ENCODE peak calls at places on chromosomes 3 and 15, in four cellular contexts. B, X, I and D are unnamed samples.

GRCh38 chr3:110101361-110101760 is 764.0 kb upstream of the DPPA4 start:
- DNase-seq in B (no peak), X (no peak), I (no peak), D (no peak)

GRCh38 chr3:109081746-109082510 is 36.0 kb downstream of the MORC1 start:
- DNase-seq in B (peak; percentile 86), X (peak; percentile 53), I (peak; percentile 29), D (peak; percentile 31)

GRCh38 chr3:112124901-112125607 is 8.0 kb downstream of the GCSAM start:
- DNase-seq in B (no peak), X (no peak), I (no peak), D (no peak)

GRCh38 chr15:96619171-96619570 is 288.7 kb downstream of the NR2F2 start:
- DNase-seq in B (no peak), X (no peak), I (no peak), D (no peak)

GRCh38 chr3:43971486-43971885 is 270.2 kb upstream of the TOPAZ1 start:
- DNase-seq in B (no peak), X (no peak), I (no peak), D (no peak)

GRCh38 chr15:85404922-85405293 is 24.5 kb downstream of the AKAP13 start:
- DNase-seq in B (no peak), X (no peak), I (no peak), D (no peak)

GRCh38 chr15:91853501-91853967 is at the start of gene SLCO3A1:
- DNase-seq in B (no peak), X (peak; percentile 65), I (peak; percentile 12), D (no peak)

GRCh38 chr15:76285241-76285825 is 25.9 kb downstream of the ETFA start:
- DNase-seq in B (no peak), X (peak; percentile 53), I (no peak), D (peak; percentile 4)

GRCh38 chr3:54988302-54989022 is 60.6 kb upstream of the LRTM1 start:
- DNase-seq in B (no peak), X (no peak), I (no peak), D (no peak)

GRCh38 chr15:96564546-96564945 is 234.0 kb downstream of the NR2F2 start:
- DNase-seq in B (no peak), X (no peak), I (no peak), D (no peak)

GRCh38 chr15:60405405-60405804 is 7.6 kb upstream of the ANXA2 start:
- DNase-seq in B (no peak), X (no peak), I (no peak), D (no peak)

GRCh38 chr15:35973019-35973418 is 427.1 kb upstream of the DPH6 start:
- DNase-seq in B (no peak), X (no peak), I (no peak), D (no peak)

GRCh38 chr15:45521596-45522167 is 873 bp downstream of the SLC30A4 start:
- DNase-seq in B (no peak), X (peak; percentile 6), I (peak; percentile 10), D (peak; percentile 54)

GRCh38 chr15:95202569-95203349 is 971.4 kb downstream of the MCTP2 start:
- DNase-seq in B (no peak), X (no peak), I (peak; percentile 9), D (no peak)

GRCh38 chr3:52108302-52109232 is 45.7 kb downstream of the POC1A start:
- DNase-seq in B (no peak), X (no peak), I (peak; percentile 49), D (no peak)

GRCh38 chr3:33277193-33277882 is at the start of gene FBXL2:
- DNase-seq in B (no peak), X (peak; percentile 89), I (peak; percentile 91), D (peak; percentile 75)

GRCh38 chr3:124846189-124846588 is 41.0 kb downstream of the ITGB5 start:
- DNase-seq in B (no peak), X (no peak), I (no peak), D (no peak)

GRCh38 chr3:171108066-171108465 is 81.5 kb upstream of the SLC2A2 start:
- DNase-seq in B (no peak), X (peak; percentile 4), I (no peak), D (no peak)

GRCh38 chr3:194640829-194641228 is 7.6 kb upstream of the TMEM44 start:
- DNase-seq in B (no peak), X (peak; percentile 29), I (peak; percentile 44), D (peak; percentile 46)

GRCh38 chr15:44545934-44546802 is 9.2 kb downstream of the EIF3J start:
- DNase-seq in B (peak; percentile 41), X (no peak), I (no peak), D (no peak)

GRCh38 chr3:187228740-187229139 is 31.5 kb downstream of the RTP1 start:
- DNase-seq in B (no peak), X (no peak), I (no peak), D (no peak)

GRCh38 chr3:37546876-37547275 is 314.8 kb upstream of the CTDSPL start:
- DNase-seq in B (no peak), X (peak; percentile 20), I (peak; percentile 25), D (peak; percentile 7)

GRCh38 chr15:95884276-95884675 is 446.2 kb upstream of the NR2F2 start:
- DNase-seq in B (no peak), X (no peak), I (no peak), D (no peak)

GRCh38 chr15:69478259-69478687 is 25.7 kb downstream of the RPLP1 start:
- DNase-seq in B (no peak), X (peak; percentile 74), I (peak; percentile 65), D (peak; percentile 35)

GRCh38 chr15:82530606-82531379 is 9.5 kb downstream of the RPS17 start:
- DNase-seq in B (peak; percentile 55), X (peak; percentile 86), I (peak; percentile 83), D (peak; percentile 67)

GRCh38 chr3:66053009-66053782 is 14.5 kb upstream of the MAGI1 start:
- DNase-seq in B (no peak), X (no peak), I (no peak), D (no peak)

GRCh38 chr3:67521053-67521646 is 133.3 kb downstream of the SUCLG2 start:
- DNase-seq in B (no peak), X (no peak), I (no peak), D (no peak)

GRCh38 chr15:40847225-40847961 is 3.5 kb downstream of the SPINT1 start:
- DNase-seq in B (peak; percentile 57), X (peak; percentile 64), I (peak; percentile 95), D (peak; percentile 72)

GRCh38 chr3:133506215-133506901 is 67.1 kb upstream of the CDV3 start:
- DNase-seq in B (peak; percentile 93), X (no peak), I (no peak), D (no peak)

GRCh38 chr15:73854265-73854664 is 19.1 kb upstream of the TBC1D21 start:
- DNase-seq in B (no peak), X (no peak), I (no peak), D (no peak)

GRCh38 chr3:184129012-184129411 is 6.1 kb upstream of the EIF2B5 start:
- DNase-seq in B (no peak), X (peak; percentile 27), I (peak; percentile 69), D (peak; percentile 48)

GRCh38 chr3:171256445-171257250 is 203.6 kb downstream of the TNIK start:
- DNase-seq in B (no peak), X (no peak), I (no peak), D (no peak)

GRCh38 chr15:81002004-81002253 is 1.2 kb downstream of the TLNRD1 start:
- DNase-seq in B (no peak), X (no peak), I (no peak), D (no peak)

GRCh38 chr3:184117649-184118048 is 17.5 kb upstream of the EIF2B5 start:
- DNase-seq in B (no peak), X (no peak), I (peak; percentile 20), D (no peak)

GRCh38 chr3:41708176-41708575 is 253.7 kb downstream of the ULK4 start:
- DNase-seq in B (no peak), X (no peak), I (no peak), D (no peak)

GRCh38 chr3:63333815-63334214 is 55.7 kb downstream of the SYNPR start:
- DNase-seq in B (no peak), X (peak; percentile 6), I (no peak), D (no peak)
- TF ChIP-seq CHD4 in B (no peak), X (no peak), I (no peak), D (no peak)

DNA sequence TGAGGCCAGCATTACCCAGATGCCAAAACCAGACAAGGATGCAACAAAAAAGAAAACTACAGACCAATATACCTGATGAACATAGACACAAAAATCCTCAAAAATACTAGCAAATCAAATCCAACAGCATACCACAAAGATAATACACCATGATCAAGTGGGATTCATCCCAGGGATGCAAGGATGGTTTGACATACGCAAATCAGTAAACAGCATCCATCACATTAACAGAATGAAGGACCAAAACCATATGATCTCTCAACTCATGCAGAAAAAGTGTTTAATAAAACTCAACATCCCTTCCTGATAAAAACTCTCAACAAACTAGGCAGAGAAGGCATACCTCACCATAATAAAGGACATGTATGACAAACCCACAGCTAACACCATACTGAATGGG is 14.0 kb upstream of the PIAS1 start:
- DNase-seq in B (no peak), X (no peak), I (no peak), D (no peak)
- TF ChIP-seq CHD4 in B (no peak), X (no peak), I (no peak), D (no peak)

GRCh38 chr3:101643861-101644613 is 32.9 kb downstream of the ZBTB11 start:
- DNase-seq in B (no peak), X (peak; percentile 9), I (peak; percentile 27), D (no peak)

GRCh38 chr3:101642441-101642840 is 34.5 kb downstream of the ZBTB11 start:
- DNase-seq in B (no peak), X (no peak), I (peak; percentile 82), D (no peak)

GRCh38 chr3:101646726-101647125 is 30.2 kb downstream of the ZBTB11 start:
- DNase-seq in B (no peak), X (no peak), I (no peak), D (no peak)

GRCh38 chr3:101640256-101640655 is 36.7 kb downstream of the ZBTB11 start:
- DNase-seq in B (no peak), X (no peak), I (peak; percentile 56), D (no peak)

DNA sequence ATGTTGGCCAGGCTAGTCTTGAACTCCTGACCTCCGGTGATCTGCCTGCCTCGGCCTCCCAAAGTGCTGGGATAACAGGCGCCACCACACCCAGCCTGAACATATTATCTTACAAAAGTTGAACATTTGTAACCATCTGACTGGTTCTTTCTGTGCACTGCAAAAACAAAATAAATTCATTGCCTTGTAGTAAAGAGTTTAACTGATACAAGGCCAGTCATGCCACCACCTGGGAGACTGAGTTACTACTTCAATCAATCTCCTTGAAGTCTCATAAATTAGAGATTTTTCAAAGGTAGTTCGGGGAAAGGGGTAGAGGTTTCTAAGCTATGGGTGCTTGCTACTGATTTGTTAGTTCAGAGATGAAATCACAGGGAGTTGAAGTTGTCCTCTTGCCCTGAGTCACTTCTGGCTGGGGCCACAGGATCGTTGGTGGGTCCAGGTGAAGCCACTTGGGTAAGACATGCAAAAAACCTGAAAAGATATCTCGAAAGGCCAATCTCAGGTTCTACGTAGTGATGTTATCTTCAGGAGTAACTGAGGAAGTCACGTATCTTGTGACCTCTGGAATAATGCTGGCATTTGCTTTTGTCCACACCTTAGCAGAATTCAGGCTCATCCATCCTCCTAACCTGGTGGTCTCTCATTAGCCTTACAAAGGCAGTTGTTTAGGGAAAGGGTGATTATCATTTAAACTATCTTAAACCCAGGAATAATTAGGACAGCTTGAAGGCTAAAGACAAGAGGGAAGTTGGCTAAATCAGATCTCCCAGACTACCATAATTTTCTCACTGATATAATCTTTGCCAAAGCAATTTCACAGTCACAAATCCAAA is 33.7 kb downstream of the ZBTB11 start:
- DNase-seq in B (no peak), X (no peak), I (peak; percentile 44), D (no peak)
- TF ChIP-seq CHD4 in B (no peak), X (no peak), I (no peak), D (no peak)

DNA sequence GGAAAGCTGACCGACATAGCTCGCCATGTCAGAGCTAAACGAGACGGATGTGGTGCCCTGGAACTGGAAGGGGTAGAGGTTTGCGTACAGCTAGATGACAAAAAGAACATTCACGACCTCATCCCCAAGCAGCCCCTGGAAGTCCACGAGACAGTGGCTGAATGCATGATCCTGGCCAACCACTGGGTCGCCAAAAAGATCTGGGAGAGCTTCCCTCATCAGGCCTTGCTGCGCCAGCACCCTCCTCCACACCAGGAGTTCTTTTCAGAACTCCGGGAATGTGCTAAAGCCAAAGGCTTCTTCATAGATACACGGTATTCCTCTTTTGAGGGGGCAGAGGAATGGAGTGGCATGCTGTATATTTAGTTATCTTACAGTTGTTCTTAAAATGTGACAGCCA is 30.4 kb downstream of the TIPIN start:
- DNase-seq in B (no peak), X (no peak), I (no peak), D (no peak)
- TF ChIP-seq CHD4 in B (no peak), X (no peak), I (no peak), D (no peak)